ENCODE peak calls at places on chromosomes 13 and 19, in six cellular contexts. A is stimulated activated CD4-positive, alpha-beta T cell treated with anti-CD3 and anti-CD28 coated beads, Interleukin-1b, Interleukin-23, amount 100 ng/mL, for 24 hours; K is NCI-H2081; V is thoracic aorta; Y is foreskin fibroblast; W is activated naive CD4-positive, alpha-beta T cell treated with Interleukin-2 at 50 U/mL for 16 hours. E is an unnamed sample.

GRCh38 chr13:33275916-33276315 is 9.6 kb downstream of the STARD13 start:
- DNase-seq in A (no peak), K (no peak), V (no peak), Y (no peak), W (no peak), E (no peak)

GRCh38 chr13:28792992-28793391 is 27.1 kb upstream of the MTUS2 start:
- DNase-seq in A (no peak), K (no peak), V (no peak), Y (peak), W (no peak), E (no peak)

GRCh38 chr19:12346896-12347295 is 13.5 kb upstream of the ZNF563 start:
- DNase-seq in A (no peak), K (no peak), V (no peak), Y (no peak), W (peak), E (no peak)

GRCh38 chr13:48842316-48842715 is 133.4 kb upstream of the FNDC3A start:
- DNase-seq in A (no peak), K (no peak), V (no peak), Y (no peak), W (no peak), E (no peak)

GRCh38 chr19:37845932-37846331 is 60.5 kb downstream of the WDR87 start:
- DNase-seq in A (no peak), K (no peak), V (no peak), Y (peak), W (no peak), E (no peak)

GRCh38 chr19:2524840-2525723 is 49.2 kb downstream of the GADD45B start:
- DNase-seq in A (no peak), K (no peak), V (peak), Y (peak), W (no peak), E (peak)

GRCh38 chr13:109768616-109769015 is 17.8 kb downstream of the IRS2 start:
- DNase-seq in A (no peak), K (no peak), V (no peak), Y (no peak), W (no peak), E (no peak)

GRCh38 chr13:36362914-36363313 is 16.7 kb upstream of the SPART start:
- DNase-seq in A (no peak), K (no peak), V (no peak), Y (no peak), W (no peak), E (no peak)

GRCh38 chr13:33217256-33217655 is 68.3 kb downstream of the STARD13 start:
- DNase-seq in A (no peak), K (no peak), V (no peak), Y (no peak), W (no peak), E (peak)

GRCh38 chr13:25375727-25376358 is 4.1 kb downstream of the ATP8A2 start:
- DNase-seq in A (peak), K (peak), V (no peak), Y (peak), W (peak), E (peak)

GRCh38 chr13:38350114-38350617 is 515 bp downstream of the UFM1 start:
- DNase-seq in A (peak), K (peak), V (peak), Y (peak), W (peak), E (peak)

GRCh38 chr19:19115954-19116353 is 22.3 kb downstream of the TMEM161A start:
- DNase-seq in A (peak), K (no peak), V (no peak), Y (no peak), W (peak), E (no peak)

GRCh38 chr13:81487151-81487550 is 1146.2 kb upstream of the SPRY2 start:
- DNase-seq in A (no peak), K (peak), V (no peak), Y (no peak), W (no peak), E (peak)

GRCh38 chr13:105937451-105937850 is 598.0 kb downstream of the EFNB2 start:
- DNase-seq in A (no peak), K (no peak), V (no peak), Y (peak), W (no peak), E (no peak)

GRCh38 chr13:97911311-97912138 is 42.0 kb upstream of the IPO5 start:
- DNase-seq in A (no peak), K (no peak), V (no peak), Y (peak), W (peak), E (peak)

GRCh38 chr19:16116067-16116466 is 4.4 kb downstream of the RAB8A start:
- DNase-seq in A (no peak), K (no peak), V (no peak), Y (no peak), W (no peak), E (no peak)

GRCh38 chr19:33409906-33410685 is 36.6 kb downstream of the CEBPG start:
- DNase-seq in A (no peak), K (no peak), V (no peak), Y (no peak), W (no peak), E (no peak)

GRCh38 chr13:21683034-21683733 is 12.3 kb downstream of the FGF9 start:
- DNase-seq in A (no peak), K (no peak), V (no peak), Y (peak), W (no peak), E (peak)